ENCODE peak calls at places on chromosome 19, in ten cellular contexts. L is suprapubic skin, W is Panc1, T is cardiac muscle cell, R is tibial nerve, M is cardiac fibroblast, A is heart right ventricle, V is AG09309, J is body of pancreas, B is astrocyte of the cerebellum. K is an unnamed sample.

GRCh38 chr19:4063369-4064072 is 3.2 kb downstream of the ZBTB7A start:
- DNase-seq in L (no peak), W (no peak), T (no peak), R (no peak), M (no peak), A (no peak), V (no peak), J (no peak), B (no peak), K (no peak)

GRCh38 chr19:18659281-18660050 is 22.6 kb downstream of the KLHL26 start:
- DNase-seq in L (no peak), W (no peak), T (no peak), R (peak), M (peak), A (peak), V (no peak), J (no peak), B (no peak), K (no peak)

GRCh38 chr19:954672-955494 is 29.0 kb downstream of the ARID3A start:
- DNase-seq in L (no peak), W (no peak), T (no peak), R (no peak), M (no peak), A (no peak), V (no peak), J (no peak), B (no peak), K (no peak)

GRCh38 chr19:24065865-24066604 is 21.0 kb upstream of the ZNF254 start:
- DNase-seq in L (no peak), W (no peak), T (no peak), R (no peak), M (no peak), A (no peak), V (no peak), J (no peak), B (no peak), K (no peak)

GRCh38 chr19:47598407-47599349 is 10.3 kb upstream of the BICRA start:
- DNase-seq in L (no peak), W (peak), T (peak), R (peak), M (peak), A (no peak), V (peak), J (peak), B (peak), K (peak)

GRCh38 chr19:39680593-39680992 is 23.7 kb upstream of the LGALS14 start:
- DNase-seq in L (no peak), W (no peak), T (no peak), R (no peak), M (no peak), A (no peak), V (no peak), J (no peak), B (no peak), K (no peak)

GRCh38 chr19:16571283-16571682 is 932 bp downstream of the SLC35E1 start:
- DNase-seq in L (no peak), W (no peak), T (no peak), R (no peak), M (peak), A (no peak), V (no peak), J (peak), B (peak), K (no peak)

GRCh38 chr19:38685666-38686529 is 38.4 kb downstream of the ACTN4 start:
- DNase-seq in L (no peak), W (no peak), T (peak), R (no peak), M (peak), A (no peak), V (no peak), J (no peak), B (peak), K (no peak)

GRCh38 chr19:44367024-44367423 is 10.5 kb upstream of the ZNF112 start:
- DNase-seq in L (no peak), W (no peak), T (no peak), R (no peak), M (peak), A (no peak), V (no peak), J (no peak), B (no peak), K (no peak)

GRCh38 chr19:28864577-28865042 is 348.3 kb downstream of the UQCRFS1 start:
- DNase-seq in L (no peak), W (no peak), T (peak), R (no peak), M (peak), A (peak), V (peak), J (peak), B (no peak), K (no peak)

GRCh38 chr19:20365146-20365545 is 198.1 kb downstream of the ZNF486 start:
- DNase-seq in L (no peak), W (no peak), T (peak), R (no peak), M (no peak), A (no peak), V (no peak), J (no peak), B (no peak), K (no peak)

GRCh38 chr19:20357921-20358320 is 190.9 kb downstream of the ZNF486 start:
- DNase-seq in L (no peak), W (no peak), T (no peak), R (no peak), M (no peak), A (no peak), V (no peak), J (peak), B (no peak), K (no peak)

GRCh38 chr19:20359933-20360720 is 193.1 kb downstream of the ZNF486 start:
- DNase-seq in L (no peak), W (no peak), T (peak), R (no peak), M (no peak), A (no peak), V (no peak), J (peak), B (no peak), K (no peak)
- TF ChIP-seq CTCF in L (no peak), W (peak), T (no peak), R (no peak), M (no peak), A (no peak), V (no peak), J (peak), B (no peak), K (no peak)

GRCh38 chr19:11423804-11424318 is 4.7 kb upstream of the RGL3 start:
- DNase-seq in L (no peak), W (no peak), T (no peak), R (no peak), M (no peak), A (no peak), V (no peak), J (no peak), B (no peak), K (no peak)

GRCh38 chr19:11421607-11422098 is 2.5 kb upstream of the RGL3 start:
- DNase-seq in L (no peak), W (no peak), T (peak), R (no peak), M (no peak), A (peak), V (no peak), J (peak), B (no peak), K (no peak)

GRCh38 chr19:11423164-11423803 is 4.2 kb upstream of the RGL3 start:
- DNase-seq in L (no peak), W (no peak), T (no peak), R (no peak), M (no peak), A (no peak), V (no peak), J (no peak), B (no peak), K (no peak)

GRCh38 chr19:11420894-11421606 is 1.9 kb upstream of the RGL3 start:
- DNase-seq in L (no peak), W (no peak), T (no peak), R (no peak), M (no peak), A (peak), V (no peak), J (no peak), B (no peak), K (no peak)

GRCh38 chr19:11422163-11423068 is 3.3 kb upstream of the RGL3 start:
- DNase-seq in L (peak), W (no peak), T (peak), R (peak), M (peak), A (peak), V (no peak), J (peak), B (no peak), K (peak)
- H3K4me3 ChIP-seq in L (peak), W (no peak), T (no peak), R (peak), M (no peak), A (no peak), V (peak), J (no peak), B (no peak), K (no peak)

DNA sequence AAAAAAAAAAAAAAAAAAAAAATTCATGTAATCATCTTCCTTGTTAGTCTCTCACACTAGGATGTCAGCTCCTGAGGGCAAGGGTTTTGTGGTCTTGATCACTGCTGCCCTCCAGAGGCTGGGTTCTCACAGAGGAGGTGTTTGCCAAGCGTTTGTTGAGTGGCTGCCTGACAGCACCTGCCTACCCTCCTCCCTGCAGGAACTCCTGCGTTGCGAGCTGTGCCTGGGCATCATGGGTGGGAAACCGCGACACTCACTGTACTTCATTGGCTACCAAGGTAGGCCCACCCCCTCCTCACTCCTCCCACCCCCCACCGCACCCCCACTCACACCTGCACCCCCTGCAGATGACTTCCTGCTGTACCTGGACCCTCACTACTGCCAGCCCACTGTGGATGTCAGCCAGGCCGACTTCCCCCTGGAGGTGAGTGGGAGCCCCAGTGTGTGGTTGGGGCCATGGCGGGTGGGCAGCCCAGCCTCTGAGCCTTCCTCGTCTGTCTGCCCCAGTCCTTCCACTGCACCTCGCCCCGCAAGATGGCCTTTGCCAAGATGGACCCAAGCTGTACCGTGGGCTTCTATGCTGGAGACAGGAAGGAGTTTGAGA is 8.1 kb downstream of the ATG4D start:
- DNase-seq in L (no peak), W (no peak), T (no peak), R (no peak), M (peak), A (no peak), V (no peak), J (peak), B (no peak), K (no peak)
- TF ChIP-seq CTCF in L (peak), W (no peak), T (peak), R (no peak), M (peak), A (no peak), V (peak), J (peak), B (no peak), K (no peak)

GRCh38 chr19:46494936-46495788 is 505 bp downstream of the PNMA8B start:
- DNase-seq in L (no peak), W (no peak), T (no peak), R (no peak), M (no peak), A (no peak), V (no peak), J (no peak), B (no peak), K (no peak)

GRCh38 chr19:46491975-46492682 is 3.5 kb downstream of the PNMA8B start:
- DNase-seq in L (no peak), W (no peak), T (no peak), R (no peak), M (no peak), A (no peak), V (no peak), J (no peak), B (no peak), K (no peak)

GRCh38 chr19:46494115-46494935 is 1.3 kb downstream of the PNMA8B start:
- DNase-seq in L (no peak), W (no peak), T (no peak), R (no peak), M (no peak), A (peak), V (no peak), J (no peak), B (no peak), K (no peak)

GRCh38 chr19:46492841-46493235 is 2.8 kb downstream of the PNMA8B start:
- DNase-seq in L (no peak), W (no peak), T (no peak), R (no peak), M (no peak), A (no peak), V (no peak), J (no peak), B (no peak), K (no peak)

GRCh38 chr19:46493236-46494114 is 2.2 kb downstream of the PNMA8B start:
- DNase-seq in L (no peak), W (no peak), T (no peak), R (no peak), M (peak), A (peak), V (no peak), J (no peak), B (no peak), K (no peak)
- H3K4me3 ChIP-seq in L (peak), W (no peak), T (no peak), R (peak), M (no peak), A (peak), V (no peak), J (no peak), B (no peak), K (no peak)

GRCh38 chr19:6772028-6772865 is at the start of gene VAV1:
- DNase-seq in L (peak), W (no peak), T (no peak), R (no peak), M (no peak), A (peak), V (no peak), J (no peak), B (no peak), K (no peak)
- TF ChIP-seq CTCF in L (no peak), W (no peak), T (no peak), R (no peak), M (no peak), A (no peak), V (no peak), J (no peak), B (peak), K (no peak)

DNA sequence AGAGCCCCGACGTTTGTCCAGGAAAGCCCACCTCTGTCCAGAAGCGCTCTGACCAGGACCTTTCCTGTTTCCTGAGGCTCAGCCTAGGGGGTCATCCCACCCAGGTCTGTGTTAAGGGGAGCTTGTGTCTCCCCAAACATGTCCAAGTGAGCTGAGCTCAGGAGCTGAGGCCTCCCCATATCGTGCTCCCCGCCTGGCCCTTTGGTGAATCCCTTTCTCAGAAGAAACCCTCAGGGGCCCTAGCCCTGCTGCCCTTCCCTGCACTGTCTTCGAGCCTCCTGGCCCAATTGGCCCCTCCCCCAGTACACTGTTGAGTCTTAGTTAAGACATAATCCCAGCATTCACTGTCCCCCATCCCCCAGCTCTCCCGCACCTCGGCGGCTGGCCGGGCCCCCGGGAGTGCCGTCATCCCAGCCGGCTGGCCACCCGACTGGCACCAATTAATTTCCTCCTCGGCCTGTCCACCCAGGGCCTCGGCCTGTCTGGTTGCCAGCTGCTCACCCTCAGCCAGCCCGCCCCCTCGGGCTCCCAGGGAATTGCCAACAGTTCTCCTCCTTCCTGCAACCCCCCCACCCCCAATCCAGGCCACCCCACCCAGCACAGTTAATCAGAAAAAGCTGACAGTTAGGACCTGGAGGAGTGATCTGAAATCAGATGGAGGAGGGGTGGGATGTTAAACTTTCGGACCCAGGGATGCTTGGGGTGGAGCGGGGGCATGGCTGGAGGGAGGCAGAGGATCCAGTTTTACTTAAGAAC is 13.6 kb downstream of the IER2 start:
- DNase-seq in L (peak), W (no peak), T (peak), R (peak), M (peak), A (peak), V (no peak), J (peak), B (no peak), K (no peak)
- H3K4me3 ChIP-seq in L (peak), W (peak), T (no peak), R (peak), M (peak), A (no peak), V (peak), J (no peak), B (no peak), K (peak)

K was measured in kidney epithelial cell.